ENCODE peak calls at places on chromosomes 1 and 21, in eight cellular contexts. One of them, this sample, is unnamed.
A peak's percentile ranks its signal among the peaks of the same experiment; 100 is the strongest.

GRCh38 chr1:225410036-225410435 is 17.8 kb downstream of the LBR start:
- DNase-seq in HCT116: no peak
- DNase-seq in H1: no peak
- DNase-seq in GM12878: no peak
- DNase-seq in endothelial cell of umbilical vein: no peak
- DNase-seq in K562: no peak
- DNase-seq in SK-N-SH: no peak
- DNase-seq in HepG2: no peak
- DNase-seq in this sample: no peak

GRCh38 chr1:248752119-248752931 is 3.2 kb downstream of the LYPD8 start:
- DNase-seq in HCT116: no peak
- DNase-seq in H1: no peak
- DNase-seq in GM12878: no peak
- DNase-seq in endothelial cell of umbilical vein: no peak
- DNase-seq in K562: no peak
- DNase-seq in SK-N-SH: no peak
- DNase-seq in HepG2: peak; percentile 30
- DNase-seq in this sample: no peak

GRCh38 chr1:213745451-213745850 is 242.3 kb upstream of the PROX1 start:
- DNase-seq in HCT116: no peak
- DNase-seq in H1: no peak
- DNase-seq in GM12878: no peak
- DNase-seq in endothelial cell of umbilical vein: no peak
- DNase-seq in K562: no peak
- DNase-seq in SK-N-SH: no peak
- DNase-seq in HepG2: no peak
- DNase-seq in this sample: no peak

GRCh38 chr1:168991667-168992475 is 114.6 kb upstream of the ATP1B1 start:
- DNase-seq in HCT116: no peak
- DNase-seq in H1: no peak
- DNase-seq in GM12878: peak; percentile 26
- DNase-seq in endothelial cell of umbilical vein: no peak
- DNase-seq in K562: no peak
- DNase-seq in SK-N-SH: no peak
- DNase-seq in HepG2: no peak
- DNase-seq in this sample: no peak

GRCh38 chr1:214377485-214377884 is 96.5 kb downstream of the SMYD2 start:
- DNase-seq in HCT116: no peak
- DNase-seq in H1: no peak
- DNase-seq in GM12878: no peak
- DNase-seq in endothelial cell of umbilical vein: no peak
- DNase-seq in K562: no peak
- DNase-seq in SK-N-SH: no peak
- DNase-seq in HepG2: no peak
- DNase-seq in this sample: no peak

GRCh38 chr1:17875882-17876280 is 120.7 kb downstream of the ACTL8 start:
- DNase-seq in HCT116: no peak
- DNase-seq in H1: no peak
- DNase-seq in GM12878: no peak
- DNase-seq in endothelial cell of umbilical vein: no peak
- DNase-seq in K562: no peak
- DNase-seq in SK-N-SH: no peak
- DNase-seq in HepG2: no peak
- DNase-seq in this sample: no peak

GRCh38 chr1:244165701-244166100 is 114.6 kb downstream of the ZBTB18 start:
- DNase-seq in HCT116: no peak
- DNase-seq in H1: no peak
- DNase-seq in GM12878: no peak
- DNase-seq in endothelial cell of umbilical vein: no peak
- DNase-seq in K562: no peak
- DNase-seq in SK-N-SH: no peak
- DNase-seq in HepG2: no peak
- DNase-seq in this sample: no peak

GRCh38 chr1:88800382-88801051 is 90.8 kb downstream of the GTF2B start:
- DNase-seq in HCT116: no peak
- DNase-seq in H1: no peak
- DNase-seq in GM12878: no peak
- DNase-seq in endothelial cell of umbilical vein: peak; percentile 24
- DNase-seq in K562: peak; percentile 44
- DNase-seq in SK-N-SH: peak; percentile 36
- DNase-seq in HepG2: peak; percentile 33
- DNase-seq in this sample: peak; percentile 60

DNA sequence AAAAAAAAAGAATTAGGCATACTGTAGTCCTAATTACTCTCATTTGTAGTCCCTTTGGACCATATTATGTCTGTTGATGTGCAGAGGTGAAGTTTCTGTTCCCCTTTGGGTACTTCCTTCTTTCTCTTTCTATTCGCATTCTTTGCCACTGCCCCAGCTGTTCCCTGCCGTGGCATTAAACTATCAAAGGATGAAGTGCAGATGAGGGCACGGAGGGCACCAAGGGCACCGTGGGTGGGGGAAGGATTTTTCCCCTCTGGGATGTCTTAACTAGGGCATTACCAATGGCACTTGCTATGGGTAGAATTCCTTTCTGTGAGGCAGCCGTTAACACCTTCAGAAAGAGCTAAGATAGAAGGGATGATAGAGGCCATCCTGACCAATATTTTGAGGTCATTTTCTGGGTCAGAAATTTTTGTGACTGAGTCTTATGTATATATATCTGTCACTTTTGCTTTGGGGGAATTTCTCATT is 4.9 kb upstream of the MAPKAPK2 start:
- DNase-seq in HCT116: no peak
- DNase-seq in H1: no peak
- DNase-seq in GM12878: peak; percentile 86
- DNase-seq in endothelial cell of umbilical vein: no peak
- DNase-seq in K562: no peak
- DNase-seq in SK-N-SH: no peak
- DNase-seq in HepG2: no peak
- DNase-seq in this sample: no peak
- TF ChIP-seq POLR2AphosphoS5 in HCT116: no peak
- TF ChIP-seq POLR2AphosphoS5 in H1: no peak
- TF ChIP-seq POLR2AphosphoS5 in GM12878: no peak
- TF ChIP-seq POLR2AphosphoS5 in endothelial cell of umbilical vein: no peak
- TF ChIP-seq POLR2AphosphoS5 in K562: no peak
- TF ChIP-seq POLR2AphosphoS5 in SK-N-SH: no peak
- TF ChIP-seq POLR2AphosphoS5 in HepG2: no peak
- TF ChIP-seq POLR2AphosphoS5 in this sample: no peak

GRCh38 chr1:8448906-8449661 is 131.2 kb downstream of the SLC45A1 start:
- DNase-seq in HCT116: no peak
- DNase-seq in H1: no peak
- DNase-seq in GM12878: no peak
- DNase-seq in endothelial cell of umbilical vein: no peak
- DNase-seq in K562: no peak
- DNase-seq in SK-N-SH: no peak
- DNase-seq in HepG2: no peak
- DNase-seq in this sample: no peak
- H3K27ac ChIP-seq in HCT116: no peak overlapping the region
- H3K27ac ChIP-seq in H1: no peak overlapping the region
- H3K27ac ChIP-seq in GM12878: no peak overlapping the region
- H3K27ac ChIP-seq in endothelial cell of umbilical vein: no peak overlapping the region
- H3K27ac ChIP-seq in K562: no peak overlapping the region
- H3K27ac ChIP-seq in SK-N-SH: peak overlapping the region; percentile 59
- H3K27ac ChIP-seq in HepG2: no peak overlapping the region
- H3K27ac ChIP-seq in this sample: peak overlapping the region; percentile 39

DNA sequence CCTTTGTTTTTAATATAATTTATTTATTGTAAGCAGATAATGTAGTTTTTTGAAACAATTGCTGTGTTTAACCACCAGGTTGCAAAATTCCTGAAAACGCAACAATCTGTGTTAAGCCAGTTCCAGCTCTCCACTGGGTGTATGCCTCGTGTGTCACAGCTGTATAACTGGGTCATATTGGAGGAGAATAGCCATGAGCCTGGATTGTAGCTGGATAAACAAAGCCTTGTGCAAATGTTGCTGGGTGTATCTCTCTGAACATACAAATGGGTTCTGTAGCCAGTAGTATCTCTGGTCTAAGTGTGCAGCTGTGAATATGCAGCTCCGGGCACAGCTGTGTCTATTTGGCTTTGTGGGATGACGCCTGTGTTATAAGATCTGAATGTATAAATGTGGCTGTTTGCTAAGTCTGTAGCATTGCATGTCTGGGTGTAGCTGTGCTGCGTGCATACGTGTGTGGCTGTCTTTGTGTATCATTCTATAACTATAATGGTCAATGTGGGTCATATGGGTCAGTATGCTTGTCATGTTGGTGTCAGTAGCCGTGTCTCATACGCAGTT is 2.7 kb downstream of the TCEA3 start:
- DNase-seq in HCT116: no peak
- DNase-seq in H1: no peak
- DNase-seq in GM12878: no peak
- DNase-seq in endothelial cell of umbilical vein: no peak
- DNase-seq in K562: peak; percentile 46
- DNase-seq in SK-N-SH: peak; percentile 45
- DNase-seq in HepG2: peak; percentile 51
- DNase-seq in this sample: no peak
- H2AFZ ChIP-seq in HCT116: no peak overlapping the region
- H2AFZ ChIP-seq in H1: no peak overlapping the region
- H2AFZ ChIP-seq in GM12878: no peak overlapping the region
- H2AFZ ChIP-seq in endothelial cell of umbilical vein: peak overlapping the region; percentile 87
- H2AFZ ChIP-seq in K562: peak overlapping the region; percentile 99
- H2AFZ ChIP-seq in SK-N-SH: no peak overlapping the region
- H2AFZ ChIP-seq in HepG2: no peak overlapping the region
- H2AFZ ChIP-seq in this sample: no peak overlapping the region

GRCh38 chr21:46227811-46228344 is 696 bp downstream of the LSS start:
- DNase-seq in HCT116: no peak
- DNase-seq in H1: no peak
- DNase-seq in GM12878: no peak
- DNase-seq in endothelial cell of umbilical vein: peak; percentile 7
- DNase-seq in K562: no peak
- DNase-seq in SK-N-SH: no peak
- DNase-seq in HepG2: no peak
- DNase-seq in this sample: peak; percentile 24

GRCh38 chr21:46226920-46227599 is 1.5 kb downstream of the LSS start:
- DNase-seq in HCT116: no peak
- DNase-seq in H1: no peak
- DNase-seq in GM12878: peak; percentile 51
- DNase-seq in endothelial cell of umbilical vein: no peak
- DNase-seq in K562: no peak
- DNase-seq in SK-N-SH: no peak
- DNase-seq in HepG2: no peak
- DNase-seq in this sample: no peak

GRCh38 chr21:46228345-46229051 is at the start of gene LSS:
- DNase-seq in HCT116: peak; percentile 93
- DNase-seq in H1: peak; percentile 95
- DNase-seq in GM12878: peak; percentile 83
- DNase-seq in endothelial cell of umbilical vein: peak; percentile 96
- DNase-seq in K562: peak; percentile 98
- DNase-seq in SK-N-SH: peak; percentile 97
- DNase-seq in HepG2: peak; percentile 95
- DNase-seq in this sample: peak; percentile 98

GRCh38 chr21:46229923-46230260 is 1.3 kb upstream of the LSS start:
- DNase-seq in HCT116: no peak
- DNase-seq in H1: no peak
- DNase-seq in GM12878: no peak
- DNase-seq in endothelial cell of umbilical vein: no peak
- DNase-seq in K562: no peak
- DNase-seq in SK-N-SH: no peak
- DNase-seq in HepG2: no peak
- DNase-seq in this sample: no peak

DNA sequence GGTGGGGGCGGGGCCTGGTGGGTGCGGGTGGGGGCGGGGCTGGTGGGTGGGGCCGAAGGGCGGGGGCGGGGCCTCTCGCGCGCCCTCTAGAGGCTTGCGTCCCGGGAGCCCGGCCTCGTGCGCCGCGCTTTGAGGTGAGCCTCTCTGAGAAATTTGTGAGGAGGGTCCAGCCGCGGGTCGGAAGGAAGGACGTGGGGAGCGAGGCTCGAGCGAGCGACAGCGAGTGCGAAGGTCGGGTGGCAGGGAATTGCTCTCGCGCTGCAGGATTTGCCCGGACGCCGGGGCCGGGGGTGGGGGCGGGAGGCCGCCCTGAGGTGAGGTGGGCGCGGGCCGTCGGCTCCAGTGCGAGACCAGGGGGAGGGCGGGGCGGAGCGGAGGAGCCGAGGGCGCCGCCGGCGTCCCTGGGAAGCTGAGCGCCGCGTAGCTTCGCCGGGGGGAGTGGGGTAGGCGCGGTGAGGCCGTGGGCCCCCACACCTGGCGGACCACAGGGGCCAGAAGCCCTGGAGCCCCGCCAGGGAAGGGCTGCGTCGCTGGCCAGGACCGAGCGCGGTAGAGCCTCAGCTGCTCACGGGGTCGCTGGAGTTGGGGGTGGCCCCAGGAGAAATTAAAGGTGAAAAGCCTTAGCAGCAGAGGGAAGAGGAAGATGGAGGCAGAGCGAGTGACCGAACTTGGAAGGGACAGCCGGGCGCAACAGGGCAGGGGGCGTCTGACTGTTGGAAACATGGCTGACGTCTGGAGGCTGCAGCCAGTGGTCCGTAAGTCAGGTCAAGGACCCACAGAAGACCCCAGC is 754 bp upstream of the LSS start:
- DNase-seq in HCT116: no peak
- DNase-seq in H1: peak; percentile 10
- DNase-seq in GM12878: no peak
- DNase-seq in endothelial cell of umbilical vein: peak; percentile 51
- DNase-seq in K562: peak; percentile 88
- DNase-seq in SK-N-SH: peak; percentile 86
- DNase-seq in HepG2: peak; percentile 37
- DNase-seq in this sample: peak; percentile 30
- TF ChIP-seq POLR2AphosphoS5 in HCT116: peak; percentile 56
- TF ChIP-seq POLR2AphosphoS5 in H1: peak; percentile 52
- TF ChIP-seq POLR2AphosphoS5 in GM12878: no peak
- TF ChIP-seq POLR2AphosphoS5 in endothelial cell of umbilical vein: no peak
- TF ChIP-seq POLR2AphosphoS5 in K562: peak; percentile 67
- TF ChIP-seq POLR2AphosphoS5 in SK-N-SH: no peak
- TF ChIP-seq POLR2AphosphoS5 in HepG2: peak; percentile 70
- TF ChIP-seq POLR2AphosphoS5 in this sample: peak; percentile 44

This sample was measured in GM23338.